ENCODE peak calls at places on chromosomes 12 and 14, in ten cellular contexts. One of them, this sample, is unnamed.

GRCh38 chr12:31369712-31370521 is 44.0 kb upstream of the SINHCAF start:
- DNase-seq in left lung: no peak
- DNase-seq in fibroblast of villous mesenchyme: peak; percentile 79
- DNase-seq in cardiac fibroblast: peak; percentile 75
- DNase-seq in H1: no peak
- DNase-seq in neural crest cell: no peak
- DNase-seq in glutamatergic neuron: no peak
- DNase-seq in PC-3: no peak
- DNase-seq in WTC11: peak; percentile 29
- DNase-seq in endothelial cell: peak; percentile 30
- DNase-seq in this sample: no peak

GRCh38 chr12:105235747-105236476 is at the start of gene APPL2:
- DNase-seq in left lung: peak; percentile 97
- DNase-seq in fibroblast of villous mesenchyme: peak; percentile 89
- DNase-seq in cardiac fibroblast: peak; percentile 93
- DNase-seq in H1: no peak
- DNase-seq in neural crest cell: peak; percentile 75
- DNase-seq in glutamatergic neuron: peak; percentile 89
- DNase-seq in PC-3: peak; percentile 92
- DNase-seq in WTC11: peak; percentile 81
- DNase-seq in endothelial cell: peak; percentile 88
- DNase-seq in this sample: peak; percentile 68

GRCh38 chr12:52756281-52756960 is 20.7 kb downstream of the KRT76 start:
- DNase-seq in left lung: no peak
- DNase-seq in fibroblast of villous mesenchyme: no peak
- DNase-seq in cardiac fibroblast: no peak
- DNase-seq in H1: no peak
- DNase-seq in neural crest cell: no peak
- DNase-seq in glutamatergic neuron: no peak
- DNase-seq in PC-3: no peak
- DNase-seq in WTC11: no peak
- DNase-seq in endothelial cell: no peak
- DNase-seq in this sample: no peak

GRCh38 chr14:81070511-81070910 is 115.1 kb downstream of the TSHR start:
- DNase-seq in left lung: no peak
- DNase-seq in fibroblast of villous mesenchyme: no peak
- DNase-seq in cardiac fibroblast: no peak
- DNase-seq in H1: no peak
- DNase-seq in neural crest cell: no peak
- DNase-seq in glutamatergic neuron: no peak
- DNase-seq in PC-3: no peak
- DNase-seq in WTC11: no peak
- DNase-seq in endothelial cell: no peak
- DNase-seq in this sample: no peak

GRCh38 chr12:49232940-49233841 is 31.7 kb upstream of the TUBA1C start:
- DNase-seq in left lung: peak; percentile 80
- DNase-seq in fibroblast of villous mesenchyme: peak; percentile 48
- DNase-seq in cardiac fibroblast: peak; percentile 52
- DNase-seq in H1: no peak
- DNase-seq in neural crest cell: peak; percentile 64
- DNase-seq in glutamatergic neuron: peak; percentile 89
- DNase-seq in PC-3: no peak
- DNase-seq in WTC11: peak; percentile 62
- DNase-seq in endothelial cell: peak; percentile 57
- DNase-seq in this sample: no peak

GRCh38 chr12:109387425-109388166 is 39.9 kb downstream of the MYO1H start:
- DNase-seq in left lung: no peak
- DNase-seq in fibroblast of villous mesenchyme: peak; percentile 7
- DNase-seq in cardiac fibroblast: peak; percentile 42
- DNase-seq in H1: no peak
- DNase-seq in neural crest cell: no peak
- DNase-seq in glutamatergic neuron: no peak
- DNase-seq in PC-3: peak; percentile 61
- DNase-seq in WTC11: peak; percentile 23
- DNase-seq in endothelial cell: peak; percentile 25
- DNase-seq in this sample: no peak

GRCh38 chr12:67593041-67593870 is 55.3 kb upstream of the DYRK2 start:
- DNase-seq in left lung: no peak
- DNase-seq in fibroblast of villous mesenchyme: no peak
- DNase-seq in cardiac fibroblast: no peak
- DNase-seq in H1: no peak
- DNase-seq in neural crest cell: no peak
- DNase-seq in glutamatergic neuron: no peak
- DNase-seq in PC-3: peak; percentile 99
- DNase-seq in WTC11: no peak
- DNase-seq in endothelial cell: no peak
- DNase-seq in this sample: no peak

GRCh38 chr12:16189849-16190248 is 87.6 kb downstream of the SLC15A5 start:
- DNase-seq in left lung: no peak
- DNase-seq in fibroblast of villous mesenchyme: peak; percentile 46
- DNase-seq in cardiac fibroblast: no peak
- DNase-seq in H1: no peak
- DNase-seq in neural crest cell: no peak
- DNase-seq in glutamatergic neuron: no peak
- DNase-seq in PC-3: peak; percentile 68
- DNase-seq in WTC11: no peak
- DNase-seq in endothelial cell: no peak
- DNase-seq in this sample: no peak

GRCh38 chr14:72060917-72061316 is 128.7 kb downstream of the RGS6 start:
- DNase-seq in left lung: no peak
- DNase-seq in fibroblast of villous mesenchyme: no peak
- DNase-seq in cardiac fibroblast: no peak
- DNase-seq in H1: no peak
- DNase-seq in neural crest cell: no peak
- DNase-seq in glutamatergic neuron: no peak
- DNase-seq in PC-3: no peak
- DNase-seq in WTC11: no peak
- DNase-seq in endothelial cell: no peak
- DNase-seq in this sample: no peak

GRCh38 chr12:124964251-124964650 is 24.7 kb downstream of the DHX37 start:
- DNase-seq in left lung: no peak
- DNase-seq in fibroblast of villous mesenchyme: no peak
- DNase-seq in cardiac fibroblast: no peak
- DNase-seq in H1: no peak
- DNase-seq in neural crest cell: no peak
- DNase-seq in glutamatergic neuron: no peak
- DNase-seq in PC-3: no peak
- DNase-seq in WTC11: no peak
- DNase-seq in endothelial cell: no peak
- DNase-seq in this sample: no peak

GRCh38 chr12:77728018-77728417 is 102.7 kb upstream of the NAV3 start:
- DNase-seq in left lung: no peak
- DNase-seq in fibroblast of villous mesenchyme: no peak
- DNase-seq in cardiac fibroblast: no peak
- DNase-seq in H1: no peak
- DNase-seq in neural crest cell: no peak
- DNase-seq in glutamatergic neuron: no peak
- DNase-seq in PC-3: no peak
- DNase-seq in WTC11: no peak
- DNase-seq in endothelial cell: no peak
- DNase-seq in this sample: no peak

GRCh38 chr12:32734952-32735351 is 20.7 kb downstream of the YARS2 start:
- DNase-seq in left lung: no peak
- DNase-seq in fibroblast of villous mesenchyme: no peak
- DNase-seq in cardiac fibroblast: no peak
- DNase-seq in H1: no peak
- DNase-seq in neural crest cell: no peak
- DNase-seq in glutamatergic neuron: no peak
- DNase-seq in PC-3: no peak
- DNase-seq in WTC11: no peak
- DNase-seq in endothelial cell: no peak
- DNase-seq in this sample: no peak
- TF ChIP-seq CTCF in left lung: no peak
- TF ChIP-seq CTCF in fibroblast of villous mesenchyme: no peak
- TF ChIP-seq CTCF in cardiac fibroblast: no peak
- TF ChIP-seq CTCF in H1: no peak
- TF ChIP-seq CTCF in neural crest cell: no peak
- TF ChIP-seq CTCF in glutamatergic neuron: no peak
- TF ChIP-seq CTCF in PC-3: no peak
- TF ChIP-seq CTCF in WTC11: no peak
- TF ChIP-seq CTCF in endothelial cell: no peak
- TF ChIP-seq CTCF in this sample: no peak

DNA sequence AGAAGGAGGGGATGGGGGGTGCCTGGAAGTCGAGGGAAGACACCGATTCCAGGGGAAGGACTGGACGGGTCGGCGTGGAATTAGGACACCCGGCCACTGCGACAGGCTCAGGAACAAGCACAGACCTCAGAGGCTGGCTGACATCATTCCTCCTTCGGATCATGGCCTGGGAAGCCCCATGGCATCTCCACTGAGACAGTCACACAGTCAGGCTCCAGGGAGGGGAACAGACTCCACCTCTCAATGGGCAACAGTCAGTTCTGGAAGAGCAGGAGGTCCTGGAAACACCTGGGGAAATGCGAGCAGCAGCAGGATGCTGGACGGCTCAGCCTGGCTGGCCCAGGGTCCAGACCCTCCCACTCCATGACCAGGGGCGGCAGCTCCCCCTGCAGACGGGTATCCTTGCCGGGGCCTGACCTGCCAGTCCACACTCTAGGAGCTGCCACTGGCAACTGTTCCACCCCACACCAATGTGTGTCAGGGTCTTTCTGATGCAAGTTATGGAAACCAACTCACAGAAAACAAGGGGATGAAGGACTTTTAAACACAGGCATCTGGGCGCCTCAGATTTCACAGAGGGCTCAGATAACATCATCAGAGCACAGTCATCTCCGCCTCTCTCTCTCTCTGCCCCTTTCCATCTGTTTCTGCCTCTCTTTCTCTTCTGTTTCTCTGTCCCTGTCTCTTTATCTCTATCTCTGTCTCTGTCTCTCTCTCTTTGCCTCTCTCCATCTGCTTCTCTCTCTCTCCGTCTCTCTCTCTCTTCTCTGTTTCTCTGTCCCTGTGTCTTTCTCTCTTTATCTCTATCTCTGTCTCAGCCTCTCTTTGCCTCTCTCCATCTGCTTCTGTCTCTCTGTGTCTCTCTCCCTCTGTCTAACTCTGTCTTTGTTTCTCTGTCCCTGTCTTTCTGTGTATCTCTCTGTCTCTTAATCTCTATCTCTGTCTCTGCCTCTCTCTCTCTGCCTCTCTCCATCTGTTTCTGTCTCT is 67.6 kb upstream of the FBRSL1 start:
- DNase-seq in left lung: peak; percentile 68
- DNase-seq in fibroblast of villous mesenchyme: peak; percentile 18
- DNase-seq in cardiac fibroblast: no peak
- DNase-seq in H1: no peak
- DNase-seq in neural crest cell: peak; percentile 38
- DNase-seq in glutamatergic neuron: peak; percentile 60
- DNase-seq in PC-3: no peak
- DNase-seq in WTC11: peak; percentile 54
- DNase-seq in endothelial cell: peak; percentile 48
- DNase-seq in this sample: no peak
- TF ChIP-seq CTCF in left lung: no peak
- TF ChIP-seq CTCF in fibroblast of villous mesenchyme: no peak
- TF ChIP-seq CTCF in cardiac fibroblast: no peak
- TF ChIP-seq CTCF in H1: no peak
- TF ChIP-seq CTCF in neural crest cell: no peak
- TF ChIP-seq CTCF in glutamatergic neuron: no peak
- TF ChIP-seq CTCF in PC-3: peak; percentile 12
- TF ChIP-seq CTCF in WTC11: no peak
- TF ChIP-seq CTCF in endothelial cell: no peak
- TF ChIP-seq CTCF in this sample: no peak

DNA sequence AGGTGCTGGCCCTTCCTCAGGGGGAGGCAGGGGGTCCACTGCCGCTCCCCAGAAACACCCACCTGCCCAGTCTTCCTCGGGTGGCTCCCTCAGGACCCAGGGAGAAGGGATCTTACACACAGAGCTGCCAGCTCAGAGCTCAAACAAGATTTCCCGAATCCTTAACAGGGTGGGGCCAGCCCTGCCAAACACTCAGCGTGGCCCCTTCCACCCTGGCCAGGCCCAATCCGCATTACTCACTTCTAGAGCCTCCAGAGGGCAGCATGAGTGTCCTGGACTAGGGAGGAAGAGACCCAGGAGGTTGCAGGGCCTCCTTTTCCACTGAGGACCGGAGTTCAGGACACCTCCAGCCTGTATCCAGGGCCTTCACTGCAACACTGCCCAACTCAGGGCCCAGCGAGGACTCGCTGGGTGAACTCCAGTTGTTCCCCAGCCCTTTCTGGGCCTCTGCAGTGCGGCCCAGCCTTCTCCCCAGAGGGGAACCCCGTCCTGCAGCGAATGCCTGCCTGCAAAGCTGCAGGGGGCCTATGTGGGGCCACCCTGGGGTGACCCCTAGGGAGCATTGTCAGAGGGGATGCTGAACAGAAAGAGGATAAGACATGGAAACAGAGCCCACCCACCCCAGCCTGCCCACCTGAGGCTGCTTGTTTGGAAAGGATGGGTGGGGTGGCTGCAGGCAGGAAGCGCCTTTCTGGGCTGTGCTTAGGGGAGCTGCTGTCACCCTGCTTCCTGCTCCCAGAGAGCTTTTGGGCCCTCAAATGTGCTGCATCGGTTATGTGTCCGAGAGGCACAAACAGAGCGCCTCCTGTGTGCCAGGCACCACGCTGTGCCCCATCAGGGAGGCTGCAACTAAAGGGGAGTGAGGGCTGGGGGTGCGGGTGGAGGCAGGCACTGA is 43.8 kb downstream of the CCNK start:
- DNase-seq in left lung: peak; percentile 62
- DNase-seq in fibroblast of villous mesenchyme: peak; percentile 55
- DNase-seq in cardiac fibroblast: peak; percentile 64
- DNase-seq in H1: no peak
- DNase-seq in neural crest cell: no peak
- DNase-seq in glutamatergic neuron: peak; percentile 15
- DNase-seq in PC-3: peak; percentile 81
- DNase-seq in WTC11: no peak
- DNase-seq in endothelial cell: no peak
- DNase-seq in this sample: no peak
- TF ChIP-seq CTCF in left lung: no peak
- TF ChIP-seq CTCF in fibroblast of villous mesenchyme: peak; percentile 46
- TF ChIP-seq CTCF in cardiac fibroblast: peak; percentile 29
- TF ChIP-seq CTCF in H1: no peak
- TF ChIP-seq CTCF in neural crest cell: peak; percentile 46
- TF ChIP-seq CTCF in glutamatergic neuron: no peak
- TF ChIP-seq CTCF in PC-3: peak; percentile 58
- TF ChIP-seq CTCF in WTC11: no peak
- TF ChIP-seq CTCF in endothelial cell: no peak
- TF ChIP-seq CTCF in this sample: no peak

DNA sequence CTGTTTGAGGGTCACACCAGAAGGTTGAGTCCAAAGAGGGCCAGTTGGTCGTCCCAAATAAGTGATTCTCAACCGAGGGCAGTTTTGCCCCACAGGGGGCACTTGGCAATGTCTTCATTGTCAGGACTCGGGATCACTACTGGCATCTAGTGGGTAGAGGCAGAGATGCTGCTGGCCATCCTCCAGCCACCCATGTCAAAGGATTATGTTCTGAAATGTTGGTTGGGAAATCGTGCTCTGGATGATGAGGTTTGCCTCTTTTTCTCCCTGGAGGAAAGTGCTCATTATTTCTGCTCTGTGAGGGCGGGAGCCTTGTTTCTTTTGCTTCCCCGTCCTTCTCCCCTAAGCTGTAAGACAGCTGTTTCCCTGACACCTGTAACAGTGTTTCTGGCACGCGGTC is 3.6 kb downstream of the ZNF839 start:
- DNase-seq in left lung: no peak
- DNase-seq in fibroblast of villous mesenchyme: peak; percentile 84
- DNase-seq in cardiac fibroblast: peak; percentile 91
- DNase-seq in H1: no peak
- DNase-seq in neural crest cell: no peak
- DNase-seq in glutamatergic neuron: no peak
- DNase-seq in PC-3: peak; percentile 84
- DNase-seq in WTC11: peak; percentile 52
- DNase-seq in endothelial cell: peak; percentile 34
- DNase-seq in this sample: no peak
- TF ChIP-seq CTCF in left lung: peak; percentile 20
- TF ChIP-seq CTCF in fibroblast of villous mesenchyme: peak; percentile 71
- TF ChIP-seq CTCF in cardiac fibroblast: peak; percentile 75
- TF ChIP-seq CTCF in H1: peak; percentile 67
- TF ChIP-seq CTCF in neural crest cell: peak; percentile 54
- TF ChIP-seq CTCF in glutamatergic neuron: no peak
- TF ChIP-seq CTCF in PC-3: peak; percentile 85
- TF ChIP-seq CTCF in WTC11: no peak
- TF ChIP-seq CTCF in endothelial cell: no peak
- TF ChIP-seq CTCF in this sample: peak; percentile 28

This sample was measured in natural killer cell.